ENCODE peak calls at places on chromosomes 5 and 9, in six cellular contexts. W is AG08395, K is erythroblast, C is kidney glomerular epithelial cell, U is HS-5, X is foreskin melanocyte. A is an unnamed sample.

GRCh38 chr5:140194662-140195061 is 19.7 kb downstream of the CYSTM1 start:
- DNase-seq in X (no peak), W (no peak), U (no peak), C (no peak), K (no peak), A (no peak)

GRCh38 chr9:89421595-89421994 is 76.3 kb downstream of the SEMA4D start:
- DNase-seq in K (no peak), W (no peak), C (no peak), U (no peak), X (no peak), A (no peak)

GRCh38 chr5:179377421-179378115 is 32.3 kb upstream of the ADAMTS2 start:
- DNase-seq in K (no peak), X (no peak), U (no peak), W (no peak), C (no peak), A (no peak)

GRCh38 chr5:115810776-115811175 is 5.7 kb downstream of the CDO1 start:
- DNase-seq in W (no peak), K (no peak), X (no peak), C (no peak), U (peak), A (no peak)

GRCh38 chr5:33840927-33841547 is 50.8 kb downstream of the ADAMTS12 start:
- DNase-seq in W (no peak), C (no peak), U (no peak), X (no peak), K (no peak), A (no peak)

GRCh38 chr9:129761293-129761900 is 8.6 kb upstream of the PTGES start:
- DNase-seq in X (no peak), K (no peak), U (no peak), W (peak), C (no peak), A (peak)

GRCh38 chr5:172622091-172623046 is 18.7 kb upstream of the NEURL1B start:
- DNase-seq in W (no peak), U (no peak), C (no peak), X (no peak), K (no peak), A (no peak)

GRCh38 chr5:66222455-66222854 is 78.4 kb downstream of the SREK1 start:
- DNase-seq in C (no peak), K (no peak), W (no peak), X (no peak), U (no peak), A (no peak)

GRCh38 chr9:121708768-121709488 is 57.5 kb downstream of the DAB2IP start:
- DNase-seq in K (no peak), C (no peak), W (no peak), U (no peak), X (no peak), A (no peak)

GRCh38 chr9:89440548-89440947 is 57.4 kb downstream of the SEMA4D start:
- DNase-seq in U (no peak), W (peak), X (no peak), C (no peak), K (no peak), A (peak)

GRCh38 chr5:6182271-6182815 is 196.0 kb downstream of the MED10 start:
- DNase-seq in U (no peak), W (no peak), K (no peak), X (no peak), C (no peak), A (no peak)

GRCh38 chr9:130345009-130345992 is 79.7 kb downstream of the HMCN2 start:
- DNase-seq in W (no peak), U (no peak), C (no peak), X (no peak), K (no peak), A (no peak)

GRCh38 chr5:118519466-118519865 is 468.9 kb downstream of the DTWD2 start:
- DNase-seq in C (no peak), W (no peak), K (no peak), X (no peak), U (no peak), A (no peak)

GRCh38 chr9:123091459-123091858 is 58.0 kb downstream of the GPR21 start:
- DNase-seq in K (no peak), W (no peak), U (no peak), C (no peak), X (no peak), A (no peak)

GRCh38 chr9:69174645-69175487 is 789 bp downstream of the TJP2 start:
- DNase-seq in W (peak), C (peak), U (peak), K (peak), X (peak), A (no peak)

GRCh38 chr5:64625678-64626077 is 64.6 kb upstream of the SHISAL2B start:
- DNase-seq in X (no peak), K (no peak), U (peak), W (no peak), C (no peak), A (no peak)

GRCh38 chr9:74277532-74277931 is 219.6 kb upstream of the RORB start:
- DNase-seq in C (no peak), K (no peak), W (no peak), X (no peak), U (no peak), A (no peak)

GRCh38 chr9:10252174-10252573 is 360.6 kb downstream of the PTPRD start:
- DNase-seq in K (peak), X (no peak), C (no peak), W (no peak), U (no peak), A (no peak)

GRCh38 chr5:89047591-89047990 is 164.6 kb upstream of the MEF2C start:
- DNase-seq in W (peak), C (no peak), U (no peak), X (no peak), K (no peak), A (no peak)

GRCh38 chr5:88660326-88660946 is 222.5 kb downstream of the MEF2C start:
- DNase-seq in U (no peak), C (no peak), K (no peak), W (peak), X (no peak), A (no peak)

GRCh38 chr5:176817369-176817841 is 7.0 kb downstream of the UNC5A start:
- DNase-seq in C (no peak), W (no peak), X (no peak), K (no peak), U (no peak), A (no peak)

A was measured in lung.